ENCODE peak calls at places on chromosomes 5 and 9, in eight cellular contexts. K, T, I, Y, J, C, Z and W are unnamed samples.

GRCh38 chr9:73423891-73424290 is 272.2 kb downstream of the ANXA1 start:
- DNase-seq in K (no peak), T (no peak), I (no peak), Y (peak), J (no peak), C (no peak), Z (no peak), W (no peak)

GRCh38 chr9:134539613-134540012 is 102.0 kb upstream of the COL5A1 start:
- DNase-seq in K (no peak), T (no peak), I (no peak), Y (no peak), J (no peak), C (no peak), Z (no peak), W (no peak)

GRCh38 chr9:133346021-133346713 is 1.8 kb downstream of the MED22 start:
- DNase-seq in K (no peak), T (no peak), I (no peak), Y (no peak), J (no peak), C (no peak), Z (no peak), W (no peak)

GRCh38 chr5:16180789-16181082 is 1.1 kb upstream of the MARCHF11 start:
- DNase-seq in K (no peak), T (no peak), I (no peak), Y (no peak), J (no peak), C (no peak), Z (no peak), W (no peak)

GRCh38 chr5:83244516-83244915 is 167.2 kb downstream of the XRCC4 start:
- DNase-seq in K (no peak), T (no peak), I (no peak), Y (no peak), J (no peak), C (no peak), Z (no peak), W (no peak)

GRCh38 chr5:176379881-176380280 is 8.5 kb downstream of the NOP16 start:
- DNase-seq in K (no peak), T (no peak), I (no peak), Y (no peak), J (peak), C (peak), Z (no peak), W (no peak)

GRCh38 chr9:1837453-1838084 is 177.6 kb upstream of the SMARCA2 start:
- DNase-seq in K (peak), T (no peak), I (no peak), Y (no peak), J (peak), C (peak), Z (peak), W (peak)

GRCh38 chr9:134967547-134967930 is 49.8 kb upstream of the FCN1 start:
- DNase-seq in K (no peak), T (no peak), I (peak), Y (peak), J (no peak), C (no peak), Z (no peak), W (no peak)